ENCODE peak calls at places on chromosomes 11 and 22, in four cellular contexts. F, R, G and C are unnamed samples.

GRCh38 chr11:8328848-8329330 is 65.2 kb upstream of the LMO1 start:
- DNase-seq in F (peak; percentile 75), R (peak; percentile 80), G (peak; percentile 53), C (peak; percentile 90)

GRCh38 chr11:120702656-120703055 is 191.1 kb downstream of the GRIK4 start:
- DNase-seq in F (no peak), R (no peak), G (peak; percentile 32), C (no peak)

GRCh38 chr11:69682681-69683326 is 7.7 kb upstream of the LTO1 start:
- DNase-seq in F (no peak), R (no peak), G (no peak), C (no peak)

GRCh38 chr11:35549787-35550186 is 24.4 kb upstream of the PAMR1 start:
- DNase-seq in F (no peak), R (no peak), G (no peak), C (peak; percentile 22)

GRCh38 chr11:126194121-126194543 is 17.3 kb downstream of the RPUSD4 start:
- DNase-seq in F (peak; percentile 44), R (peak; percentile 50), G (no peak), C (peak; percentile 61)

GRCh38 chr11:70040452-70040851 is 37.7 kb upstream of the ANO1 start:
- DNase-seq in F (no peak), R (no peak), G (no peak), C (no peak)

GRCh38 chr22:47047321-47048122 is 285.1 kb downstream of the TBC1D22A start:
- DNase-seq in F (no peak), R (no peak), G (no peak), C (no peak)

GRCh38 chr11:19080579-19080993 is 20.1 kb upstream of the MRGPRX2 start:
- DNase-seq in F (peak; percentile 65), R (no peak), G (no peak), C (no peak)

GRCh38 chr11:8250981-8251620 is 12.6 kb downstream of the LMO1 start:
- DNase-seq in F (no peak), R (no peak), G (no peak), C (no peak)

GRCh38 chr11:33514079-33514690 is 186.4 kb downstream of the C11orf91 start:
- DNase-seq in F (no peak), R (no peak), G (no peak), C (no peak)

GRCh38 chr22:48574776-48575566 is 1252.7 kb downstream of the BRD1 start:
- DNase-seq in F (peak; percentile 58), R (no peak), G (no peak), C (no peak)

GRCh38 chr11:37830532-37830931 is 1232.5 kb upstream of the RAG2 start:
- DNase-seq in F (no peak), R (no peak), G (no peak), C (no peak)

GRCh38 chr11:112459001-112459400 is 198.3 kb upstream of the PLET1 start:
- DNase-seq in F (no peak), R (no peak), G (no peak), C (no peak)

GRCh38 chr22:49393526-49393925 is 434.1 kb downstream of the BRD1 start:
- DNase-seq in F (no peak), R (no peak), G (no peak), C (no peak)

GRCh38 chr11:87039371-87039770 is 1.6 kb downstream of the TMEM135 start:
- DNase-seq in F (no peak), R (no peak), G (no peak), C (no peak)

GRCh38 chr22:36223504-36223903 is 15.8 kb downstream of the APOL2 start:
- DNase-seq in F (no peak), R (no peak), G (no peak), C (no peak)

GRCh38 chr22:29947410-29948387 is 64.7 kb downstream of the MTMR3 start:
- DNase-seq in F (no peak), R (no peak), G (no peak), C (no peak)

GRCh38 chr11:70303070-70303469 is 32.6 kb downstream of the PPFIA1 start:
- DNase-seq in F (no peak), R (no peak), G (no peak), C (no peak)

GRCh38 chr11:119816660-119817059 is 87.7 kb upstream of the NECTIN1 start:
- DNase-seq in F (no peak), R (no peak), G (no peak), C (no peak)

GRCh38 chr22:35480627-35481565 is 59.7 kb upstream of the RASD2 start:
- DNase-seq in F (no peak), R (peak; percentile 9), G (no peak), C (no peak)

GRCh38 chr11:5280582-5281102 is 10.9 kb upstream of the HBE1 start:
- DNase-seq in F (peak; percentile 44), R (peak; percentile 100), G (peak; percentile 47), C (peak; percentile 13)

GRCh38 chr22:49880281-49880680 is 26.6 kb downstream of the ZBED4 start:
- DNase-seq in F (no peak), R (no peak), G (peak; percentile 53), C (no peak)

GRCh38 chr11:35168606-35169200 is 29.7 kb downstream of the CD44 start:
- DNase-seq in F (no peak), R (no peak), G (no peak), C (no peak)

GRCh38 chr11:6635082-6635932 is 16.1 kb upstream of the TPP1 start:
- DNase-seq in F (peak; percentile 40), R (peak; percentile 70), G (no peak), C (no peak)

GRCh38 chr11:86818466-86819282 is 18.3 kb downstream of the PRSS23 start:
- DNase-seq in F (peak; percentile 42), R (peak; percentile 64), G (peak; percentile 7), C (peak; percentile 62)

DNA sequence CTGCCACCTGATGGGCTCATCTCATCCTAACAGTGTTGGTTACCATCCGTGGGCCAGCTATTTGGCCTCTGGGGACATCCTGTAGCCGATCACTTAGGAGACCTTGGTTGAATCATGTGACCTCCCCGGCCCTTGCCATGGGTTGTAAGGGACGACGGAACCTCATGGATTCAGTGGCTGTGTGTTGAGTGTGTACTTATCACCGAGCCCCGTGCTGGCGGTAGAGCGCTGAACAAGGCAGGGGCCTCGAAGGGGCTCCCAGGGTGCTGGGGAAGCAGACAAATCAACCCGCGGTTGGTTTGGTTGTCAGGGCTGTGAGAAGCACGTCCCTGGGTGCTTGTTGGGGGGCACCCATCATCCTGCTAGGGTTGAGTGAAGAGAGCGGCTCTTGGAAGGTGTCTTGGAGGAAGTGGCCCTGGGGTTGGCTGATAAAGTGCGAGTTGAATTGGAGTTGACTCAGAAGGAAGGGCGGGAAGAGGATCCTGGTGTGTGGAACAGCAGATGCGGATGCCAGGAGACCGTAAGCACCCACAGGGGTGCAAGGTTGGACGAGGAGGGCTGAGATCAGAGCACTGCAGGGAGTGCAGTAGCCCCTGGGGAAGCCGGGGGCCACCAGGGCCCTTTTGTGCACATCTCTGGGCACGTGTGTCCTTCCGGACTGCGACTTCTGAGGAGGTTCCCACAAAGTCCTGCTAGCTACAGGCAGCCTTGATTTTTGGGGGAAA is 53.6 kb downstream of the MPPED1 start:
- DNase-seq in F (no peak), R (no peak), G (no peak), C (no peak)
- TF ChIP-seq TARDBP in F (no peak), R (no peak), G (no peak), C (no peak)

DNA sequence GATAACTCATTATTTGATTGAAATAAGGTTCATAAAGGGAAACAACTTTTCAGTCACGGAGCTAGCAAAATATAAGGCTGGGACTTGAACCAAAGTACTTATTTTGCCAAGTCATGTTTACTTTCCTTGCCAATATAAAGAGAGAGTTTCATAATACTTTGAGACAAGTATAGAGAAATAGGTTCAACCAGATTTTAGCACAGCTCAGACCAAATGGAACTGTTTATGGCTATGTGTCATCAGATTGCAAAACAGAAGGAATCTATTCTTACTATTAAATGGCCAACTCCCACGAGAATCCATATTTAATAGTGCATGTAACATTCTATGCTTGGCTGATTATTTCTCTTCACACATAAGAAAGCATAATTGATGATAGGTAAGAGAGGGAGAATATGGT is 1517.6 kb upstream of the TENM4 start:
- DNase-seq in F (no peak), R (no peak), G (no peak), C (no peak)
- TF ChIP-seq BHLHE40 in F (no peak), R (no peak), G (no peak), C (no peak)

DNA sequence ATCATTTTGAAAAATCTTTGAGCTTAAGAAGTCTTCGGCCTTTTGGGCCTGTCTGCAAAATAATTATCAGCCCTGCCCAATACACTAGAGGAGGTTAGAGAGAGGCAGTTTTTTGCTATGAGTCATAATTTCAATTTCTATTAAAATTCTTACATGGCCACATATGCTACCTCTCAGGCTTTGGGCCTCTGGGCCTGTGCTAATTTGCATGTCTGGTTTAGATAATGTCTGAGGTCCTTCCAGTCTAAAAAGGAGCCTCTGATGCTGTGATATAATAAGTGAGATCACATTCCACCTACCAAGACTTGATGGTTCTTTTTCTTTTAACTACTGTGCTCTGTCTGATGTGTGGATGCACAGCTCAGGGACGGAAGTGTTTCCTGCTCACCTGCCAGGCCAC is 70.8 kb downstream of the KCNJ1 start:
- DNase-seq in F (no peak), R (no peak), G (peak; percentile 43), C (no peak)
- TF ChIP-seq TARDBP in F (no peak), R (no peak), G (no peak), C (no peak)

GRCh38 chr11:1269957-1270356 is 39.5 kb downstream of the TOLLIP start:
- DNase-seq in F (no peak), R (no peak), G (no peak), C (no peak)
- TF ChIP-seq BHLHE40 in F (no peak), R (no peak), G (no peak), C (no peak)

GRCh38 chr22:39486951-39487825 is 14.9 kb upstream of the MIEF1 start:
- DNase-seq in F (no peak), R (peak; percentile 77), G (no peak), C (no peak)
- TF ChIP-seq TARDBP in F (no peak), R (no peak), G (no peak), C (no peak)

GRCh38 chr11:60842688-60843605 is 1.0 kb downstream of the CCDC86 start:
- DNase-seq in F (no peak), R (no peak), G (no peak), C (no peak)

GRCh38 chr11:60838132-60838531 is 3.8 kb upstream of the CCDC86 start:
- DNase-seq in F (peak; percentile 28), R (peak; percentile 70), G (no peak), C (peak; percentile 27)

GRCh38 chr11:60844045-60844869 is 2.3 kb downstream of the CCDC86 start:
- DNase-seq in F (no peak), R (peak; percentile 52), G (no peak), C (no peak)

GRCh38 chr11:60841797-60842687 is at the start of gene CCDC86:
- DNase-seq in F (peak; percentile 86), R (peak; percentile 98), G (peak; percentile 78), C (peak; percentile 99)

GRCh38 chr11:60840711-60841430 is 1.0 kb upstream of the CCDC86 start:
- DNase-seq in F (no peak), R (no peak), G (no peak), C (no peak)
- TF ChIP-seq BHLHE40 in F (no peak), R (no peak), G (no peak), C (no peak)

DNA sequence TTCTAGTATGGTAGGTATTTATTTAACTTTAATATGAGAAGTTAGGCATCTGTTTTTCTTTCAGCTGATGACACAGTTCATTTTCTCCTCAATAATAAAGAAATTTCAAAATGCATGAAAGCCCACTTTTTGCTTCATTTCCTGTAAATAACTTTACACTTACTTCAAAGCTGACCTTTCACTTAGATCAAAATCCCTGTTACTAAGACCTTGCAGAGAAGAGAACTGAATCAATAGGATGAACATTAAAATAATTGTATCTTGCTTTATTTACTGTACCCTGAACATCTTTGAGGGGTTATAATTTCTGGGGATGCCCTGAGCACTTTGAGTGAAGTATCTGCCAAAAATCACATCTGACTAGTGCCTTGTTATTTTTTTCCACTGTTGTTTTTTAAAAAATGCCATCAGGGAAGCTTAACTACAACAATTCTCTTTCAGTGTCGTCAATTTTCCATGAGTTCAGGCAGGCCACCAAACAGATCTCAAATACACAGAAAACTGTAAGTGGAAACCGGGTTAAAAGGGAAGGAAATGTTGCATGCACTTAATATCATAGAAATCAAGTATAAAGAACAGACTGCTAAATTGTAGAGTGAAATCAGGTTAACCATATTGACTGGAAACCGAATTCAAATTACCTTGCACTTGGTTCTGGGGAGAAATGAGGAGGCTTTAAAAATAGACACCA is 206.2 kb downstream of the MAML2 start:
- DNase-seq in F (no peak), R (no peak), G (no peak), C (no peak)
- TF ChIP-seq TARDBP in F (no peak), R (no peak), G (no peak), C (no peak)